ENCODE peak calls at places on chromosomes 2 and 18, in five cellular contexts. U is ascending aorta, Q is tibial artery, Y is HAP-1, C is SJCRH30. K is an unnamed sample. For H3K36me3, the result is how much of the 10 kb centered on the place peaks cover.

GRCh38 chr18:67805261-67805660 is 288.7 kb upstream of the DSEL start:
- DNase-seq in U (no peak), Q (no peak), Y (no peak), C (no peak), K (peak)

GRCh38 chr18:5296706-5297320 is 1.3 kb upstream of the ZBTB14 start:
- DNase-seq in U (peak), Q (peak), Y (peak), C (peak), K (peak)

GRCh38 chr2:50613161-50613560 is 418.8 kb downstream of the NRXN1 start:
- DNase-seq in U (no peak), Q (no peak), Y (no peak), C (no peak), K (no peak)

GRCh38 chr2:207764096-207764630 is 5.5 kb downstream of the FZD5 start:
- DNase-seq in U (no peak), Q (no peak), Y (no peak), C (no peak), K (no peak)

GRCh38 chr18:45402485-45403056 is 212.7 kb upstream of the SLC14A2 start:
- DNase-seq in U (no peak), Q (no peak), Y (no peak), C (no peak), K (no peak)

GRCh38 chr2:164560181-164560792 is 61.0 kb downstream of the GRB14 start:
- DNase-seq in U (no peak), Q (no peak), Y (peak), C (peak), K (no peak)

GRCh38 chr18:52715961-52716360 is 376.0 kb downstream of the DCC start:
- DNase-seq in U (no peak), Q (no peak), Y (no peak), C (peak), K (no peak)

GRCh38 chr18:72692595-72692994 is 148.5 kb upstream of the CBLN2 start:
- DNase-seq in U (no peak), Q (no peak), Y (no peak), C (no peak), K (no peak)

GRCh38 chr18:79641722-79642497 is 37.7 kb upstream of the CTDP1 start:
- DNase-seq in U (no peak), Q (no peak), Y (no peak), C (no peak), K (no peak)

DNA sequence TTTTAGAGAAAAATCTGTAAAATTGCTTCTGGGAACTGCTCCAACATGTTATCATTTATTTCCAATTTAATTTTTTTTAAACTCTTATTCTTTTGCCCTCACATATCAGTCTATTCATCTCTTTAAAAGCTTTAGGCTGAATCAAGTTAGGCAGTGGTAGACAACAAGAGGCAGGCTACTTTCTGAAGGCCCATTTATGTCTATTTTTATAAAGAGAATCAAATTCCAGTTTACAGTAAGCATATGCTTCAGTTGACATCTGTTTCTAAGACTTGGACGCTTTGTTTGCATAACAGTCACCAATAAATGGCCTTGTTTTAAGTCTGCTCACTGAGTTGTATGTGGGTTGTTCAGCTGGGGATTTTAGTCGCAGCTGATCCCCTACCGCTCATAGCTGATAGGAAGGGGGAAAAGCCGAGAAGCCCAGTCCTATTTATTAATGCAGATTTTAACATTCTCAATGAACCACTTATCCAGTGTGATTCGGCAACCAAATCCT is 260.5 kb upstream of the SIX3 start:
- DNase-seq in U (no peak), Q (no peak), Y (peak), C (peak), K (peak)
- H3K36me3 ChIP-seq in U (under half), Q (under half), Y (under half), C (under half), K (under half)

GRCh38 chr2:3298201-3298600 is 79.4 kb downstream of the EIPR1 start:
- DNase-seq in U (no peak), Q (no peak), Y (no peak), C (no peak), K (no peak)

GRCh38 chr2:3300224-3300623 is 77.4 kb downstream of the EIPR1 start:
- DNase-seq in U (no peak), Q (peak), Y (no peak), C (no peak), K (no peak)

GRCh38 chr2:3299130-3299529 is 78.5 kb downstream of the EIPR1 start:
- DNase-seq in U (no peak), Q (peak), Y (no peak), C (no peak), K (peak)

GRCh38 chr2:3301001-3301400 is 76.6 kb downstream of the EIPR1 start:
- DNase-seq in U (no peak), Q (no peak), Y (no peak), C (no peak), K (no peak)

DNA sequence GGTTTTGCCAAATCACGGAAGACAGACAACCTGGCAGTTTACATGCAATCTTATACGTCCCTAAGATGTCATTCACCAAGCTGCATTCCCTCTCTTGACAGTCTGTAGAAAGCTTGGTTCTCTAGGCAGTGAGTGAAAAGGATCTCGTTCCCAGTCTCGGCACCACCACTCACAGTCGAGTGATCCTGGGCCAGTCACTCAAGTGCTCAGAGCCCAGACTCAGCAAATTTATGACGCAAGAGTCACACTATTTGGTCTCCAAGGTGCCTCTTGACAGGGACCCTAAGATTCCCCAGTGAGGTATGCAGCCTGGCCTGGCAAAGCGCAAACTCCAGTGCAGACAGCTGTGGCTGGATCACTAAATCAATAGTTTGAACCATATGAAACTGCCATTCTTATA is 77.9 kb downstream of the EIPR1 start:
- DNase-seq in U (no peak), Q (peak), Y (no peak), C (no peak), K (no peak)
- H3K36me3 ChIP-seq in U (under half), Q (under half), Y (under half), C (under half), K (under half)

DNA sequence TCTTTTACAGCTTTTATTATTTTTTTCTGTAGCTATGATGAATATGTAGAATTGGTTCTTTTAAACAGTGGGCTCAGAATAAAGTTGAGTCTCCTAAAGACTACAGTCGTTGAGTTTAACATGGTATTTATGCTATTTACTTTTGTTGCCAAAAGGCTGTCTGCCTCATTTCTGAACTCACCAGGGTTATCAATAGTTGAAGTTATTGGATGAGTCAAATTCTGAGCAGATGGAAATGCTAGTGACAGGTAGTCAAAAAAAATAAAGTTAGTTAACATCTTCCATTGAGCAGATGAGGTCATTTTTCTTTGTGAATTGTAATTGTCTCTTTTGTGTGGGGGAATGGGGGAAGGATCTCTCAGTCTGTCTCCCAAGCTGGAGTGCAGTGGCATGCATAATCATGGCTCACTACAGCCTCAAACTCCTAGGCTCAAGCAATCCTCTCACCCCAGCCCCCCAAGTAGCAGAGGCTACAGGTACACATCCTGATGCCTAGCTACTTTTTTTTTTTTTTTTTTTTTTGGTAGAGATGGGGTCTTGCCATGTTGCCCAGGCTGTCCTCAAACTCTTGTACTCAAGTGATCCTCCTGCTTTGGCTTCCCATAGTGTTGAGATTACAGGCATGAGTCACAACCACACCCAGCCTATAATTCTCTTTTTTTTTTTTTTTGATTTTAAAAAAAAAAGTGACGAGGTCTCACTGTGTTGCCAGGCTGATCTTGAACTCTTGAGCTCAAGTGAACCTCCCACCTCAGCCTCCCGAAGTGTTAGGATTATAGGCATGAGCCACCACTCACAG is 8.9 kb downstream of the PAPOLG start:
- DNase-seq in U (no peak), Q (no peak), Y (no peak), C (no peak), K (no peak)
- H3K36me3 ChIP-seq in U (half or more), Q (half or more), Y (half or more), C (half or more), K (half or more)

GRCh38 chr2:205556357-205556756 is 125.9 kb upstream of the NRP2 start:
- DNase-seq in U (no peak), Q (no peak), Y (peak), C (peak), K (no peak)

GRCh38 chr2:205555816-205556215 is 126.5 kb upstream of the NRP2 start:
- DNase-seq in U (no peak), Q (no peak), Y (no peak), C (no peak), K (no peak)

GRCh38 chr2:205557873-205558272 is 124.4 kb upstream of the NRP2 start:
- DNase-seq in U (no peak), Q (no peak), Y (no peak), C (no peak), K (no peak)

DNA sequence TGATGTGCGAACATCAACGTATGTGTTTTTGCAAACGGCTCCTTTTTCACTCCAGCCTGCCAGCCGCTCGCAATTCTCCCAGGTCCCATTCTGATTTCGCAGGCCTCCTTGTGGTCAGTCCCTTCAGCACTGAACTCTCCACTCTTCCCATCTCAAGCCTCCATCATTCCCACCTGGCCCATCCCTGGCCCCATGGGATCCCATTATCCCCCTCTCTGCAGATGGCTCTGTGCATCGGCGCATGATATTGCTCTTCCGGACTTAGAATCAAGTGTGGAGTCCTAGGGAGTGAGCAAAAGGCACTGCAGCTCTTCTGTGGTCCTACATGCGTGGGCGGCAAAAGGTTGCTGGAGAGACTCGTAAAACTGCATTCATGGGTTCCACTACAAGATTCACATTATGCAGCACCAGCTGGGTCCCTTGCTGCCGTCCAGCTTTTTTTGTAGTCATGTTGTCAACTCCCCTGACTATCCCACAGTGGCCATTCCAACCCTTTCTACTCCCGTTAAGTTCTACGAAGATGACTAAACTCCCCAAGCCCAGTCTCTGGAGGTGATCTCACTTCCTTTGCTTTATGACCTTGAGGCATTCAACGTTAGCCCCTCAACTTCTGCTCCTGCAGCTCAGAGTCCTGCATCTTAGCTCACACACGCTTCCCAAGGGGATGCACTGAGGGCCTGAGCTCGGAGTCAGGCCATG is 125.3 kb upstream of the NRP2 start:
- DNase-seq in U (no peak), Q (no peak), Y (no peak), C (peak), K (no peak)
- H3K36me3 ChIP-seq in U (under half), Q (under half), Y (under half), C (under half), K (under half)

GRCh38 chr2:105363192-105363591 is 25.9 kb downstream of the C2orf49 start:
- DNase-seq in U (no peak), Q (no peak), Y (no peak), C (no peak), K (no peak)

GRCh38 chr2:105361132-105361889 is 24.0 kb downstream of the C2orf49 start:
- DNase-seq in U (no peak), Q (no peak), Y (no peak), C (no peak), K (no peak)

GRCh38 chr2:105365176-105365575 is 27.8 kb downstream of the C2orf49 start:
- DNase-seq in U (no peak), Q (no peak), Y (no peak), C (no peak), K (no peak)

GRCh38 chr2:105369009-105369408 is 29.8 kb downstream of the FHL2 start:
- DNase-seq in U (no peak), Q (no peak), Y (no peak), C (no peak), K (no peak)

DNA sequence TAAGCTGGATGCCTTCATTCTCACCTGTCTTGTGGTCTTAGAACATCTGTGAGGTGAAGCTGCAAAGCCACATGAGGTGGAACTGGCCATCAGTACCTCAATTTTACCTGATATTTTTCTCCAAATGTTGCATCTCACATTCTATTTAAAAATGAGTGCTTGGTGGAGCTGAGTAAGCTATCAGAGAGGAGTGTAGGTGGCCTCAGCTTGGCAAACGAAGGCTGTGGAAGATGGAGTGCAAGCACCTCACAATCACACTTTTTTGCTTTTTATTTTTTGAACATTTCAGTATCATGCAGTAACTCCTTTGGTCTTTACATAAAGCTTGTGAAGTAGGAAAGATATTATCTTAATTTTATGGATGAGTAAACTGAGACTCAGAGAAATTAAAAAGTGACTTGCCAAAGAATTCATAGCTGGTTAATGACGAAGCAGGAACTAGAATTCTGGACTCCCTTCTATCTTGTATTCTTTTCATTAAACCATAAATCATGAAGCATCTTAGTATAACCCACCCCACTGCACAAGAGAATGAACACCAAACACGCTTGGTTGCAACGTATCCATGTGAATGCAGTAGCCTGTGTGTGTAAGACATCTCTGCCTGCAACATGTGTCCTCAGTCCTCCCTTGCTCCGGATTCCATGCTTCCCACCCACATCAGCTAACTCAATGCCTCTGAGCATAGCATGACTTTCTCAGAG is 27.2 kb downstream of the C2orf49 start:
- DNase-seq in U (no peak), Q (no peak), Y (no peak), C (no peak), K (no peak)
- H3K36me3 ChIP-seq in U (half or more), Q (half or more), Y (half or more), C (under half), K (under half)

DNA sequence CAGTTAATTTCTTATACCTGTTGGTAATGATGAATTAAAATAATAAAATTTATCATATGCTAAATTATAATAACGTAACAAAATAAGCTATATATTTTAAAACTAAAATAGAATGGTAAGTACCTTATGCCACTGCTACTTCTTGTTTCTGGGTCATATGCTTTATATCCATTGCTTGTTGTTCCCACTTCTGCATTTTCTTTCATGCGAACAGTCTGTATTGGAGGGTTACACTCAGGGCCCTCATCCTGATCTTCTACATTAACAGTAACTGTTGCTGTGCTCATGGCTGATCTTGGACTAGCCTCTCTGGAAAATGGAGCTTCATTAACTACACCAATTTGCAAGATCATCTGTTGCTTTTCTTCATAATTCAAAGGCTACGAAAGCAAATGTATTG is 22.2 kb downstream of the DSC2 start:
- DNase-seq in U (no peak), Q (no peak), Y (no peak), C (no peak), K (no peak)
- H3K36me3 ChIP-seq in U (under half), Q (under half), Y (under half), C (under half), K (under half)

GRCh38 chr2:232615339-232615738 is 18.1 kb upstream of the EFHD1 start:
- DNase-seq in U (no peak), Q (no peak), Y (no peak), C (no peak), K (no peak)
- H3K36me3 ChIP-seq in U (under half), Q (under half), Y (under half), C (under half), K (under half)

GRCh38 chr2:53737091-53737490 is 30.5 kb upstream of the CHAC2 start:
- DNase-seq in U (no peak), Q (no peak), Y (no peak), C (no peak), K (no peak)
- H3K36me3 ChIP-seq in U (under half), Q (under half), Y (under half), C (under half), K (under half)

K was measured in WERI-Rb-1.